ENCODE peak calls at places on chromosomes 4 and X, in nine cellular contexts. One of them, this sample, is unnamed.

GRCh38 chr4:110508827-110509446 is 33.0 kb downstream of the ENPEP start:
- DNase-seq in kidney: no peak
- DNase-seq in IMR-90: peak
- DNase-seq in dorsolateral prefrontal cortex: no peak
- DNase-seq in stomach: no peak
- DNase-seq in CD4-positive, alpha-beta T cell: no peak
- DNase-seq in AG04450: no peak
- DNase-seq in colonic mucosa: no peak
- DNase-seq in uterus: no peak
- DNase-seq in this sample: no peak

GRCh38 chrX:54807524-54808108 is at the start of gene MAGED2:
- DNase-seq in kidney: no peak
- DNase-seq in IMR-90: peak
- DNase-seq in dorsolateral prefrontal cortex: peak
- DNase-seq in stomach: no peak
- DNase-seq in CD4-positive, alpha-beta T cell: peak
- DNase-seq in AG04450: no peak
- DNase-seq in colonic mucosa: peak
- DNase-seq in uterus: peak
- DNase-seq in this sample: no peak

GRCh38 chr4:107380836-107381438 is 339.1 kb downstream of the PAPSS1 start:
- DNase-seq in kidney: peak
- DNase-seq in IMR-90: no peak
- DNase-seq in dorsolateral prefrontal cortex: no peak
- DNase-seq in stomach: no peak
- DNase-seq in CD4-positive, alpha-beta T cell: no peak
- DNase-seq in AG04450: no peak
- DNase-seq in colonic mucosa: no peak
- DNase-seq in uterus: no peak
- DNase-seq in this sample: no peak

GRCh38 chrX:8849945-8850344 is 48.8 kb upstream of the FAM9A start:
- DNase-seq in kidney: no peak
- DNase-seq in IMR-90: no peak
- DNase-seq in dorsolateral prefrontal cortex: no peak
- DNase-seq in stomach: no peak
- DNase-seq in CD4-positive, alpha-beta T cell: no peak
- DNase-seq in AG04450: no peak
- DNase-seq in colonic mucosa: no peak
- DNase-seq in uterus: no peak
- DNase-seq in this sample: no peak

GRCh38 chrX:2710041-2710471 is 19.0 kb downstream of the CD99 start:
- DNase-seq in kidney: no peak
- DNase-seq in IMR-90: peak
- DNase-seq in dorsolateral prefrontal cortex: no peak
- DNase-seq in stomach: no peak
- DNase-seq in CD4-positive, alpha-beta T cell: no peak
- DNase-seq in AG04450: no peak
- DNase-seq in colonic mucosa: no peak
- DNase-seq in uterus: no peak
- DNase-seq in this sample: no peak

GRCh38 chrX:45110494-45110893 is 90.2 kb downstream of the DIPK2B start:
- DNase-seq in kidney: no peak
- DNase-seq in IMR-90: no peak
- DNase-seq in dorsolateral prefrontal cortex: no peak
- DNase-seq in stomach: no peak
- DNase-seq in CD4-positive, alpha-beta T cell: no peak
- DNase-seq in AG04450: no peak
- DNase-seq in colonic mucosa: no peak
- DNase-seq in uterus: no peak
- DNase-seq in this sample: no peak

GRCh38 chr4:37051111-37051510 is 193.4 kb upstream of the NWD2 start:
- DNase-seq in kidney: no peak
- DNase-seq in IMR-90: no peak
- DNase-seq in dorsolateral prefrontal cortex: no peak
- DNase-seq in stomach: no peak
- DNase-seq in CD4-positive, alpha-beta T cell: no peak
- DNase-seq in AG04450: no peak
- DNase-seq in colonic mucosa: no peak
- DNase-seq in uterus: no peak
- DNase-seq in this sample: no peak

GRCh38 chrX:41381685-41382084 is 47.7 kb downstream of the DDX3X start:
- DNase-seq in kidney: peak
- DNase-seq in IMR-90: peak
- DNase-seq in dorsolateral prefrontal cortex: no peak
- DNase-seq in stomach: peak
- DNase-seq in CD4-positive, alpha-beta T cell: no peak
- DNase-seq in AG04450: peak
- DNase-seq in colonic mucosa: peak
- DNase-seq in uterus: peak
- DNase-seq in this sample: no peak

GRCh38 chrX:41350976-41351569 is 17.1 kb downstream of the DDX3X start:
- DNase-seq in kidney: no peak
- DNase-seq in IMR-90: peak
- DNase-seq in dorsolateral prefrontal cortex: no peak
- DNase-seq in stomach: no peak
- DNase-seq in CD4-positive, alpha-beta T cell: no peak
- DNase-seq in AG04450: no peak
- DNase-seq in colonic mucosa: no peak
- DNase-seq in uterus: no peak
- DNase-seq in this sample: no peak

GRCh38 chr4:74659576-74660411 is 134.5 kb downstream of the BTC start:
- DNase-seq in kidney: no peak
- DNase-seq in IMR-90: peak
- DNase-seq in dorsolateral prefrontal cortex: no peak
- DNase-seq in stomach: no peak
- DNase-seq in CD4-positive, alpha-beta T cell: no peak
- DNase-seq in AG04450: peak
- DNase-seq in colonic mucosa: peak
- DNase-seq in uterus: no peak
- DNase-seq in this sample: no peak

GRCh38 chr4:95362906-95363578 is 185.7 kb downstream of the UNC5C start:
- DNase-seq in kidney: no peak
- DNase-seq in IMR-90: peak
- DNase-seq in dorsolateral prefrontal cortex: peak
- DNase-seq in stomach: no peak
- DNase-seq in CD4-positive, alpha-beta T cell: no peak
- DNase-seq in AG04450: no peak
- DNase-seq in colonic mucosa: peak
- DNase-seq in uterus: peak
- DNase-seq in this sample: no peak

DNA sequence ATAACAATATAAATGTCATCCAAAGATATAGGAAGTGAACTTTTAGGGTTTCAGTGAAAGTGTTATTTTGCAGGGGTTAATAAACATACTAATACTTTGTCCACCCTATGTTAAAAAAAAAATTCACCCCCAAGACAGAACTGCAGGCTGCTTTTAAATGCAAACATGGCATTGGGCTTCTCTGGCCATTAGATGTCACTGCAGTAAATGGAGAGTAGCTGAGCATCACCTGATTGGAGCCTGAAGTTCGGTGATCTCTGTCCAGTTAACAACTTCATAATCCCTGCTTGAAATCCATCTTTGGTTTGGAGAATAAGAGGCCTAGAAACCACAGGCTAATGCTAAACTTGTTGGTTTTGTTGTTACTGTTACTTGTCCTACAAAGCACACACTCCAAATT is 18.7 kb downstream of the SLC25A43 start:
- DNase-seq in kidney: no peak
- DNase-seq in IMR-90: no peak
- DNase-seq in dorsolateral prefrontal cortex: no peak
- DNase-seq in stomach: no peak
- DNase-seq in CD4-positive, alpha-beta T cell: no peak
- DNase-seq in AG04450: no peak
- DNase-seq in colonic mucosa: no peak
- DNase-seq in uterus: no peak
- DNase-seq in this sample: no peak
- TF ChIP-seq CTCF in kidney: peak
- TF ChIP-seq CTCF in IMR-90: peak
- TF ChIP-seq CTCF in dorsolateral prefrontal cortex: peak
- TF ChIP-seq CTCF in stomach: no peak
- TF ChIP-seq CTCF in CD4-positive, alpha-beta T cell: no peak
- TF ChIP-seq CTCF in AG04450: peak
- TF ChIP-seq CTCF in colonic mucosa: no peak
- TF ChIP-seq CTCF in uterus: no peak
- TF ChIP-seq CTCF in this sample: peak

DNA sequence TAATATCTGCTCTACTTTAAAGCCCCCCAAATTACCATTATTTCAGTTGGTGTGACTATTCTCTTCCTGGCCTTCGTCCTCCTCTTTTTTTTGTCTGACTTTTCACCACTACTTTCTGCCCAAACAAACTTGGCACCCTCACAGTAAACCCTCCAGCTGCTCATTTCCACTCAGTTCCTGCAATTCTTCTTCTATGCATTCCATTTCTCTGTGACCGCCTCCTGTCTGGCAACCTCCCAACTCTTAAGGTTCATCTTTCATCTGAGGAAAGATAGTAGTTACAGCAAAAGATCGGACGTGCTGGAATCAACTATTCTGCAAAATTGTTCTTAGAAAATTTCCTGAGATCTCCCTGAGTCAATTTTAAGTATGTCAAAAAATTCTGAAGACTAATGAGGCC is 1025.8 kb downstream of the ADGRL3 start:
- DNase-seq in kidney: no peak
- DNase-seq in IMR-90: no peak
- DNase-seq in dorsolateral prefrontal cortex: no peak
- DNase-seq in stomach: no peak
- DNase-seq in CD4-positive, alpha-beta T cell: no peak
- DNase-seq in AG04450: no peak
- DNase-seq in colonic mucosa: no peak
- DNase-seq in uterus: no peak
- DNase-seq in this sample: no peak
- TF ChIP-seq CTCF in kidney: no peak
- TF ChIP-seq CTCF in IMR-90: no peak
- TF ChIP-seq CTCF in dorsolateral prefrontal cortex: no peak
- TF ChIP-seq CTCF in stomach: no peak
- TF ChIP-seq CTCF in CD4-positive, alpha-beta T cell: no peak
- TF ChIP-seq CTCF in AG04450: no peak
- TF ChIP-seq CTCF in colonic mucosa: no peak
- TF ChIP-seq CTCF in uterus: no peak
- TF ChIP-seq CTCF in this sample: no peak

GRCh38 chrX:132676561-132677186 is 187.8 kb upstream of the MBNL3 start:
- DNase-seq in kidney: no peak
- DNase-seq in IMR-90: no peak
- DNase-seq in dorsolateral prefrontal cortex: no peak
- DNase-seq in stomach: no peak
- DNase-seq in CD4-positive, alpha-beta T cell: no peak
- DNase-seq in AG04450: no peak
- DNase-seq in colonic mucosa: no peak
- DNase-seq in uterus: no peak
- DNase-seq in this sample: no peak
- TF ChIP-seq CTCF in kidney: no peak
- TF ChIP-seq CTCF in IMR-90: no peak
- TF ChIP-seq CTCF in dorsolateral prefrontal cortex: no peak
- TF ChIP-seq CTCF in stomach: no peak
- TF ChIP-seq CTCF in CD4-positive, alpha-beta T cell: no peak
- TF ChIP-seq CTCF in AG04450: no peak
- TF ChIP-seq CTCF in colonic mucosa: no peak
- TF ChIP-seq CTCF in uterus: no peak
- TF ChIP-seq CTCF in this sample: peak

GRCh38 chr4:3784469-3785291 is 18.5 kb downstream of the ADRA2C start:
- DNase-seq in kidney: peak
- DNase-seq in IMR-90: no peak
- DNase-seq in dorsolateral prefrontal cortex: no peak
- DNase-seq in stomach: no peak
- DNase-seq in CD4-positive, alpha-beta T cell: no peak
- DNase-seq in AG04450: no peak
- DNase-seq in colonic mucosa: no peak
- DNase-seq in uterus: no peak
- DNase-seq in this sample: no peak

GRCh38 chr4:3787489-3788365 is 21.5 kb downstream of the ADRA2C start:
- DNase-seq in kidney: peak
- DNase-seq in IMR-90: no peak
- DNase-seq in dorsolateral prefrontal cortex: no peak
- DNase-seq in stomach: no peak
- DNase-seq in CD4-positive, alpha-beta T cell: no peak
- DNase-seq in AG04450: no peak
- DNase-seq in colonic mucosa: no peak
- DNase-seq in uterus: no peak
- DNase-seq in this sample: no peak

GRCh38 chr4:3788366-3788660 is 22.1 kb downstream of the ADRA2C start:
- DNase-seq in kidney: peak
- DNase-seq in IMR-90: no peak
- DNase-seq in dorsolateral prefrontal cortex: no peak
- DNase-seq in stomach: no peak
- DNase-seq in CD4-positive, alpha-beta T cell: no peak
- DNase-seq in AG04450: no peak
- DNase-seq in colonic mucosa: no peak
- DNase-seq in uterus: no peak
- DNase-seq in this sample: no peak

GRCh38 chr4:3785292-3785565 is 19.0 kb downstream of the ADRA2C start:
- DNase-seq in kidney: peak
- DNase-seq in IMR-90: no peak
- DNase-seq in dorsolateral prefrontal cortex: no peak
- DNase-seq in stomach: no peak
- DNase-seq in CD4-positive, alpha-beta T cell: no peak
- DNase-seq in AG04450: no peak
- DNase-seq in colonic mucosa: no peak
- DNase-seq in uterus: no peak
- DNase-seq in this sample: no peak

DNA sequence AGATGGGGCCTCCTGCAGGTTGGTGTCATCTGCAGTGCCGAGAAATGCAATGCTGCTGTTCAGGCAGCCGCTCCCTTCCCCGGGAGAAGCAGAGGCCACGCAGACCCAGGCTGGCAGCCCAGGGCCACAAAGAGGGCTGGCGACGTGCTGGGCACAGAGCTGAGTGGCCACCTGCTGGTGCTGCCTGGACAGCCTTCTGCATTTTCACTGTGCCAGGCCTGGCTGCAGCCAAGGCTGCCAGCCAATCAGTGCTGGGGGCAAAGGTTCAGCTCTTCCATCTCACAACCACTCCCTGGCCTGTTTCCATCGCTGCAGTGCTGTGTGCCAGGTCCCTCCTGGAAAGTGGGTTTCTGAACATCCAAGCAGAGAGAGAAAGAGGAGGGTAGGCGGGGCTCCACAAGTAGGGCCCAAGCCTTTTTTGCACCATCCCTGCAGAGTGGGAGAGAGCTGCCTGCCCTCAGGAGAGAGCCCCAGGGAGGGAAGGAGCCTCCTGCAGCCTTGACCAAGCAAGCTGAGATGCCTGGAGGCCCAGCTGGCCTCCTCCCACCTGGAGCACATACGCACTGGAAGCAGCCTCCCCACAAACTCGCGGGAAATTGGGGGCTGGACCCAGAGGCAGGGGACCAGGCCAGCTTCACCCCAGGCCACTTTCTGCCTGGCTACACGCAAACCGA is 20.1 kb downstream of the ADRA2C start:
- DNase-seq in kidney: peak
- DNase-seq in IMR-90: no peak
- DNase-seq in dorsolateral prefrontal cortex: peak
- DNase-seq in stomach: peak
- DNase-seq in CD4-positive, alpha-beta T cell: no peak
- DNase-seq in AG04450: no peak
- DNase-seq in colonic mucosa: peak
- DNase-seq in uterus: no peak
- DNase-seq in this sample: no peak
- TF ChIP-seq CTCF in kidney: peak
- TF ChIP-seq CTCF in IMR-90: no peak
- TF ChIP-seq CTCF in dorsolateral prefrontal cortex: peak
- TF ChIP-seq CTCF in stomach: no peak
- TF ChIP-seq CTCF in CD4-positive, alpha-beta T cell: no peak
- TF ChIP-seq CTCF in AG04450: no peak
- TF ChIP-seq CTCF in colonic mucosa: no peak
- TF ChIP-seq CTCF in uterus: no peak
- TF ChIP-seq CTCF in this sample: peak

This sample was measured in chondrocyte.